ENCODE peak calls at places on chromosomes 16 and 17, in six cellular contexts. E, I, G, P, Q and M are unnamed samples.

GRCh38 chr17:48357727-48358126 is 72.3 kb downstream of the SKAP1 start:
- DNase-seq in E (no peak), I (no peak), G (no peak), P (no peak), Q (no peak), M (no peak)

GRCh38 chr16:47732122-47732805 is 271.1 kb downstream of the PHKB start:
- DNase-seq in E (no peak), I (no peak), P (peak), Q (peak), G (no peak), M (peak)

GRCh38 chr16:46972429-46972970 is 974 bp downstream of the DNAJA2 start:
- DNase-seq in G (no peak), E (no peak), Q (peak), P (peak), I (peak), M (peak)

GRCh38 chr17:14308965-14309879 is 8.3 kb downstream of the HS3ST3B1 start:
- DNase-seq in G (peak), P (peak), E (no peak), Q (peak), I (peak), M (peak)

GRCh38 chr17:7837375-7838290 is 3.6 kb downstream of the KDM6B start:
- DNase-seq in I (peak), Q (no peak), G (no peak), P (peak), E (no peak), M (no peak)

GRCh38 chr17:35841505-35841904 is 27.2 kb downstream of the HEATR9 start:
- DNase-seq in I (peak), E (no peak), G (no peak), P (peak), Q (peak), M (peak)

GRCh38 chr16:1775006-1775845 is 2.3 kb upstream of the MRPS34 start:
- DNase-seq in G (no peak), E (no peak), I (no peak), P (no peak), Q (no peak), M (no peak)

GRCh38 chr17:17179371-17179827 is 26.7 kb downstream of the PLD6 start:
- DNase-seq in G (no peak), I (no peak), E (no peak), Q (no peak), P (no peak), M (no peak)

GRCh38 chr16:35152067-35152627 is 1692.7 kb downstream of the TP53TG3F start:
- DNase-seq in E (no peak), I (no peak), G (no peak), Q (no peak), P (no peak), M (no peak)

GRCh38 chr17:78650093-78650715 is 73.0 kb upstream of the DNAH17 start:
- DNase-seq in I (no peak), E (no peak), Q (no peak), G (no peak), P (no peak), M (no peak)

GRCh38 chr17:45951403-45951802 is 47.6 kb upstream of the STH start:
- DNase-seq in I (no peak), G (no peak), E (no peak), Q (no peak), P (no peak), M (no peak)

GRCh38 chr17:78873519-78874340 is 29.3 kb downstream of the CEP295NL start:
- DNase-seq in G (no peak), E (peak), P (no peak), I (peak), Q (no peak), M (peak)

GRCh38 chr17:16449121-16449570 is 33.8 kb downstream of the TRPV2 start:
- DNase-seq in G (no peak), Q (peak), P (no peak), E (no peak), I (peak), M (no peak)

GRCh38 chr17:77555110-77555509 is 403.4 kb upstream of the TNRC6C start:
- DNase-seq in Q (no peak), E (no peak), P (no peak), I (no peak), G (no peak), M (no peak)

GRCh38 chr16:86229283-86229682 is 281.0 kb upstream of the FOXF1 start:
- DNase-seq in E (no peak), P (no peak), I (no peak), G (no peak), Q (no peak), M (no peak)

GRCh38 chr17:75414488-75414887 is 9.0 kb upstream of the GRB2 start:
- DNase-seq in Q (no peak), E (no peak), G (no peak), P (no peak), I (no peak), M (no peak)

GRCh38 chr16:49472598-49472997 is 99.0 kb downstream of the C16orf78 start:
- DNase-seq in G (no peak), Q (no peak), E (no peak), I (no peak), P (no peak), M (no peak)

GRCh38 chr17:45784583-45785372 is 658 bp downstream of the CRHR1 start:
- DNase-seq in G (no peak), P (peak), E (peak), Q (peak), I (no peak), M (peak)

GRCh38 chr17:5583426-5584382 is 605 bp downstream of the NLRP1 start:
- DNase-seq in Q (no peak), P (peak), G (no peak), E (no peak), I (no peak), M (no peak)

GRCh38 chr17:74528491-74529199 is 2.6 kb downstream of the CD300LB start:
- DNase-seq in G (no peak), E (no peak), I (no peak), P (no peak), Q (no peak), M (no peak)

GRCh38 chr17:4165301-4166010 is 22.5 kb downstream of the CYB5D2 start:
- DNase-seq in I (no peak), E (no peak), P (no peak), Q (no peak), G (no peak), M (no peak)

GRCh38 chr17:69358688-69359596 is 32.0 kb upstream of the ABCA5 start:
- DNase-seq in Q (no peak), I (no peak), G (no peak), P (no peak), E (no peak), M (no peak)

GRCh38 chr16:53743149-53743566 is 39.2 kb downstream of the FTO start:
- DNase-seq in Q (peak), P (peak), E (no peak), G (peak), I (peak), M (peak)

GRCh38 chr17:80270836-80271235 is 10.2 kb downstream of the RNF213 start:
- DNase-seq in P (peak), E (no peak), G (no peak), I (no peak), Q (peak), M (peak)

GRCh38 chr17:69323806-69324205 is 3.1 kb downstream of the ABCA5 start:
- DNase-seq in Q (no peak), G (no peak), P (no peak), E (no peak), I (no peak), M (no peak)

GRCh38 chr16:82855471-82855870 is 228.7 kb downstream of the CDH13 start:
- DNase-seq in I (no peak), E (no peak), Q (no peak), G (no peak), P (no peak), M (no peak)

GRCh38 chr16:48497932-48498760 is 111.8 kb downstream of the N4BP1 start:
- DNase-seq in P (no peak), I (no peak), E (no peak), Q (no peak), G (no peak), M (no peak)

GRCh38 chr17:48240562-48241130 is 133.1 kb downstream of the SNX11 start:
- DNase-seq in G (no peak), Q (peak), I (peak), E (no peak), P (peak), M (peak)

GRCh38 chr17:14744716-14745115 is 443.8 kb downstream of the HS3ST3B1 start:
- DNase-seq in Q (no peak), P (no peak), G (no peak), I (peak), E (no peak), M (no peak)

GRCh38 chr17:231191-231965 is 49.9 kb upstream of the DOC2B start:
- DNase-seq in Q (no peak), E (no peak), I (no peak), P (no peak), G (no peak), M (no peak)

GRCh38 chr16:57213462-57213861 is 27.3 kb downstream of the RSPRY1 start:
- DNase-seq in E (no peak), G (no peak), I (no peak), P (no peak), Q (no peak), M (no peak)

GRCh38 chr16:6611535-6611934 is 721.1 kb upstream of the RBFOX1 start:
- DNase-seq in I (no peak), E (no peak), G (no peak), P (no peak), Q (no peak), M (peak)

GRCh38 chr17:57861737-57862409 is 12.0 kb upstream of the MRPS23 start:
- DNase-seq in Q (peak), G (no peak), E (no peak), I (no peak), P (peak), M (peak)

GRCh38 chr17:71790791-71791190 is 330.0 kb upstream of the SOX9 start:
- DNase-seq in I (peak), G (no peak), P (no peak), E (no peak), Q (peak), M (peak)

GRCh38 chr16:84774810-84775209 is 45.0 kb upstream of the CRISPLD2 start:
- DNase-seq in Q (peak), P (peak), G (no peak), I (peak), E (no peak), M (peak)

GRCh38 chr16:10370096-10370726 is 15.7 kb upstream of the ATF7IP2 start:
- DNase-seq in Q (no peak), G (no peak), P (no peak), E (no peak), I (no peak), M (no peak)

GRCh38 chr17:20944014-20944905 is 98.6 kb downstream of the USP22 start:
- DNase-seq in E (peak), Q (no peak), I (no peak), P (no peak), G (no peak), M (peak)